ENCODE peak calls at places on chromosome 3, in five cellular contexts. One of them, this sample, is unnamed.

GRCh38 chr3:115228266-115228665 is 81.2 kb upstream of the ZBTB20 start:
- DNase-seq in mucosa of descending colon: no peak
- DNase-seq in RWPE1: no peak
- DNase-seq in left cardiac atrium: no peak
- DNase-seq in CD4-positive, CD25-positive, alpha-beta regulatory T cell: no peak
- DNase-seq in this sample: no peak

GRCh38 chr3:157838457-157838856 is 267.8 kb downstream of the SHOX2 start:
- DNase-seq in mucosa of descending colon: no peak
- DNase-seq in left cardiac atrium: no peak
- DNase-seq in RWPE1: no peak
- DNase-seq in CD4-positive, CD25-positive, alpha-beta regulatory T cell: no peak
- DNase-seq in this sample: no peak

GRCh38 chr3:178289544-178290160 is 246.6 kb upstream of the KCNMB2 start:
- DNase-seq in CD4-positive, CD25-positive, alpha-beta regulatory T cell: no peak
- DNase-seq in mucosa of descending colon: peak; percentile 19
- DNase-seq in RWPE1: no peak
- DNase-seq in left cardiac atrium: peak; percentile 31
- DNase-seq in this sample: no peak

GRCh38 chr3:9787714-9788113 is 4.6 kb downstream of the TADA3 start:
- DNase-seq in CD4-positive, CD25-positive, alpha-beta regulatory T cell: peak; percentile 48
- DNase-seq in mucosa of descending colon: no peak
- DNase-seq in RWPE1: no peak
- DNase-seq in left cardiac atrium: no peak
- DNase-seq in this sample: peak; percentile 34

GRCh38 chr3:185797108-185797881 is 27.5 kb downstream of the IGF2BP2 start:
- DNase-seq in CD4-positive, CD25-positive, alpha-beta regulatory T cell: no peak
- DNase-seq in left cardiac atrium: no peak
- DNase-seq in mucosa of descending colon: no peak
- DNase-seq in RWPE1: no peak
- DNase-seq in this sample: no peak

GRCh38 chr3:167909443-167910287 is 174.1 kb downstream of the SERPINI1 start:
- DNase-seq in mucosa of descending colon: no peak
- DNase-seq in CD4-positive, CD25-positive, alpha-beta regulatory T cell: no peak
- DNase-seq in RWPE1: no peak
- DNase-seq in left cardiac atrium: no peak
- DNase-seq in this sample: no peak

GRCh38 chr3:72487078-72487765 is 361.0 kb downstream of the SHQ1 start:
- DNase-seq in RWPE1: peak; percentile 57
- DNase-seq in left cardiac atrium: peak; percentile 72
- DNase-seq in mucosa of descending colon: peak; percentile 64
- DNase-seq in CD4-positive, CD25-positive, alpha-beta regulatory T cell: no peak
- DNase-seq in this sample: no peak

GRCh38 chr3:81218023-81218422 is 543.4 kb downstream of the GBE1 start:
- DNase-seq in CD4-positive, CD25-positive, alpha-beta regulatory T cell: no peak
- DNase-seq in mucosa of descending colon: no peak
- DNase-seq in RWPE1: no peak
- DNase-seq in left cardiac atrium: no peak
- DNase-seq in this sample: no peak

GRCh38 chr3:115825046-115825445 is 201.7 kb downstream of the GAP43 start:
- DNase-seq in left cardiac atrium: no peak
- DNase-seq in CD4-positive, CD25-positive, alpha-beta regulatory T cell: no peak
- DNase-seq in RWPE1: peak; percentile 11
- DNase-seq in mucosa of descending colon: no peak
- DNase-seq in this sample: no peak

GRCh38 chr3:52144034-52144795 is 10.0 kb downstream of the POC1A start:
- DNase-seq in RWPE1: peak; percentile 87
- DNase-seq in left cardiac atrium: peak; percentile 90
- DNase-seq in mucosa of descending colon: peak; percentile 96
- DNase-seq in CD4-positive, CD25-positive, alpha-beta regulatory T cell: peak; percentile 89
- DNase-seq in this sample: peak; percentile 79

GRCh38 chr3:71203727-71204488 is 379.6 kb downstream of the FOXP1 start:
- DNase-seq in RWPE1: no peak
- DNase-seq in mucosa of descending colon: no peak
- DNase-seq in left cardiac atrium: no peak
- DNase-seq in CD4-positive, CD25-positive, alpha-beta regulatory T cell: no peak
- DNase-seq in this sample: no peak

GRCh38 chr3:100057716-100058575 is 56.4 kb downstream of the FILIP1L start:
- DNase-seq in mucosa of descending colon: no peak
- DNase-seq in RWPE1: no peak
- DNase-seq in left cardiac atrium: no peak
- DNase-seq in CD4-positive, CD25-positive, alpha-beta regulatory T cell: no peak
- DNase-seq in this sample: no peak

GRCh38 chr3:57805674-57806073 is 49.6 kb downstream of the SLMAP start:
- DNase-seq in mucosa of descending colon: no peak
- DNase-seq in CD4-positive, CD25-positive, alpha-beta regulatory T cell: peak; percentile 44
- DNase-seq in RWPE1: peak; percentile 82
- DNase-seq in left cardiac atrium: no peak
- DNase-seq in this sample: no peak

GRCh38 chr3:183220828-183221227 is 32.2 kb upstream of the B3GNT5 start:
- DNase-seq in CD4-positive, CD25-positive, alpha-beta regulatory T cell: no peak
- DNase-seq in left cardiac atrium: no peak
- DNase-seq in mucosa of descending colon: no peak
- DNase-seq in RWPE1: peak; percentile 40
- DNase-seq in this sample: no peak

GRCh38 chr3:45480218-45480617 is 91.8 kb downstream of the LARS2 start:
- DNase-seq in left cardiac atrium: no peak
- DNase-seq in mucosa of descending colon: peak; percentile 44
- DNase-seq in RWPE1: peak; percentile 8
- DNase-seq in CD4-positive, CD25-positive, alpha-beta regulatory T cell: no peak
- DNase-seq in this sample: no peak

GRCh38 chr3:13564751-13565560 is 16.0 kb downstream of the FBLN2 start:
- DNase-seq in mucosa of descending colon: no peak
- DNase-seq in left cardiac atrium: peak; percentile 65
- DNase-seq in CD4-positive, CD25-positive, alpha-beta regulatory T cell: no peak
- DNase-seq in RWPE1: no peak
- DNase-seq in this sample: peak; percentile 70

GRCh38 chr3:12294885-12295580 is 6.2 kb downstream of the PPARG start:
- DNase-seq in CD4-positive, CD25-positive, alpha-beta regulatory T cell: no peak
- DNase-seq in left cardiac atrium: no peak
- DNase-seq in mucosa of descending colon: no peak
- DNase-seq in RWPE1: peak; percentile 65
- DNase-seq in this sample: no peak

GRCh38 chr3:181717505-181717904 is 5.8 kb downstream of the SOX2 start:
- DNase-seq in RWPE1: no peak
- DNase-seq in CD4-positive, CD25-positive, alpha-beta regulatory T cell: no peak
- DNase-seq in left cardiac atrium: no peak
- DNase-seq in mucosa of descending colon: no peak
- DNase-seq in this sample: no peak

GRCh38 chr3:95971573-95971972 is 842.8 kb upstream of the EPHA6 start:
- DNase-seq in left cardiac atrium: no peak
- DNase-seq in CD4-positive, CD25-positive, alpha-beta regulatory T cell: no peak
- DNase-seq in mucosa of descending colon: no peak
- DNase-seq in RWPE1: no peak
- DNase-seq in this sample: no peak

GRCh38 chr3:139107424-139108252 is 62.9 kb upstream of the PRR23C start:
- DNase-seq in mucosa of descending colon: no peak
- DNase-seq in left cardiac atrium: no peak
- DNase-seq in RWPE1: no peak
- DNase-seq in CD4-positive, CD25-positive, alpha-beta regulatory T cell: no peak
- DNase-seq in this sample: no peak

GRCh38 chr3:117656391-117656790 is 946.8 kb downstream of the TUSC7 start:
- DNase-seq in RWPE1: no peak
- DNase-seq in mucosa of descending colon: no peak
- DNase-seq in left cardiac atrium: no peak
- DNase-seq in CD4-positive, CD25-positive, alpha-beta regulatory T cell: no peak
- DNase-seq in this sample: no peak

GRCh38 chr3:100535610-100535943 is 43.2 kb downstream of the TMEM45A start:
- DNase-seq in mucosa of descending colon: no peak
- DNase-seq in RWPE1: no peak
- DNase-seq in left cardiac atrium: no peak
- DNase-seq in CD4-positive, CD25-positive, alpha-beta regulatory T cell: no peak
- DNase-seq in this sample: no peak

GRCh38 chr3:169699070-169699469 is 35.6 kb upstream of the MECOM start:
- DNase-seq in mucosa of descending colon: no peak
- DNase-seq in RWPE1: no peak
- DNase-seq in CD4-positive, CD25-positive, alpha-beta regulatory T cell: no peak
- DNase-seq in left cardiac atrium: no peak
- DNase-seq in this sample: no peak

GRCh38 chr3:48708481-48708889 is 8.5 kb downstream of the IP6K2 start:
- DNase-seq in mucosa of descending colon: no peak
- DNase-seq in CD4-positive, CD25-positive, alpha-beta regulatory T cell: no peak
- DNase-seq in left cardiac atrium: no peak
- DNase-seq in RWPE1: no peak
- DNase-seq in this sample: no peak

GRCh38 chr3:133136114-133137041 is 98.2 kb downstream of the TMEM108 start:
- DNase-seq in mucosa of descending colon: no peak
- DNase-seq in CD4-positive, CD25-positive, alpha-beta regulatory T cell: no peak
- DNase-seq in left cardiac atrium: no peak
- DNase-seq in RWPE1: peak; percentile 33
- DNase-seq in this sample: no peak

GRCh38 chr3:18580268-18580667 is 155.1 kb upstream of the SATB1 start:
- DNase-seq in mucosa of descending colon: peak; percentile 84
- DNase-seq in RWPE1: no peak
- DNase-seq in left cardiac atrium: no peak
- DNase-seq in CD4-positive, CD25-positive, alpha-beta regulatory T cell: no peak
- DNase-seq in this sample: no peak

GRCh38 chr3:168424059-168424765 is 328.5 kb upstream of the GOLIM4 start:
- DNase-seq in mucosa of descending colon: no peak
- DNase-seq in left cardiac atrium: no peak
- DNase-seq in CD4-positive, CD25-positive, alpha-beta regulatory T cell: no peak
- DNase-seq in RWPE1: no peak
- DNase-seq in this sample: no peak

GRCh38 chr3:127368186-127369032 is 80.6 kb upstream of the PRR20G start:
- DNase-seq in left cardiac atrium: no peak
- DNase-seq in CD4-positive, CD25-positive, alpha-beta regulatory T cell: no peak
- DNase-seq in mucosa of descending colon: no peak
- DNase-seq in RWPE1: no peak
- DNase-seq in this sample: no peak

GRCh38 chr3:32117324-32117723 is 10.9 kb downstream of the GPD1L start:
- DNase-seq in mucosa of descending colon: no peak
- DNase-seq in CD4-positive, CD25-positive, alpha-beta regulatory T cell: no peak
- DNase-seq in RWPE1: no peak
- DNase-seq in left cardiac atrium: no peak
- DNase-seq in this sample: no peak

GRCh38 chr3:194582196-194582905 is 50.9 kb downstream of the TMEM44 start:
- DNase-seq in left cardiac atrium: no peak
- DNase-seq in CD4-positive, CD25-positive, alpha-beta regulatory T cell: no peak
- DNase-seq in RWPE1: no peak
- DNase-seq in mucosa of descending colon: no peak
- DNase-seq in this sample: no peak

GRCh38 chr3:861721-862120 is 231.1 kb upstream of the CNTN6 start:
- DNase-seq in RWPE1: no peak
- DNase-seq in left cardiac atrium: no peak
- DNase-seq in CD4-positive, CD25-positive, alpha-beta regulatory T cell: no peak
- DNase-seq in mucosa of descending colon: no peak
- DNase-seq in this sample: peak; percentile 77

GRCh38 chr3:158668506-158668905 is 3.9 kb downstream of the LXN start:
- DNase-seq in RWPE1: no peak
- DNase-seq in CD4-positive, CD25-positive, alpha-beta regulatory T cell: no peak
- DNase-seq in mucosa of descending colon: no peak
- DNase-seq in left cardiac atrium: no peak
- DNase-seq in this sample: no peak

GRCh38 chr3:155270485-155271342 is 22.8 kb downstream of the STRIT1 start:
- DNase-seq in CD4-positive, CD25-positive, alpha-beta regulatory T cell: no peak
- DNase-seq in RWPE1: no peak
- DNase-seq in left cardiac atrium: no peak
- DNase-seq in mucosa of descending colon: no peak
- DNase-seq in this sample: peak; percentile 15

GRCh38 chr3:157190242-157190876 is 30.4 kb upstream of the CCNL1 start:
- DNase-seq in CD4-positive, CD25-positive, alpha-beta regulatory T cell: no peak
- DNase-seq in mucosa of descending colon: no peak
- DNase-seq in RWPE1: no peak
- DNase-seq in left cardiac atrium: no peak
- DNase-seq in this sample: no peak

GRCh38 chr3:5314897-5315296 is 127.4 kb downstream of the EDEM1 start:
- DNase-seq in left cardiac atrium: no peak
- DNase-seq in CD4-positive, CD25-positive, alpha-beta regulatory T cell: no peak
- DNase-seq in RWPE1: no peak
- DNase-seq in mucosa of descending colon: no peak
- DNase-seq in this sample: no peak

GRCh38 chr3:194337965-194338753 is 13.0 kb downstream of the CPN2 start:
- DNase-seq in mucosa of descending colon: no peak
- DNase-seq in RWPE1: no peak
- DNase-seq in left cardiac atrium: no peak
- DNase-seq in CD4-positive, CD25-positive, alpha-beta regulatory T cell: no peak
- DNase-seq in this sample: no peak

GRCh38 chr3:156014456-156014855 is 105.9 kb upstream of the KCNAB1 start:
- DNase-seq in mucosa of descending colon: no peak
- DNase-seq in CD4-positive, CD25-positive, alpha-beta regulatory T cell: no peak
- DNase-seq in left cardiac atrium: no peak
- DNase-seq in RWPE1: no peak
- DNase-seq in this sample: no peak

GRCh38 chr3:42031808-42032475 is 59.2 kb upstream of the TRAK1 start:
- DNase-seq in left cardiac atrium: no peak
- DNase-seq in RWPE1: no peak
- DNase-seq in CD4-positive, CD25-positive, alpha-beta regulatory T cell: no peak
- DNase-seq in mucosa of descending colon: no peak
- DNase-seq in this sample: no peak

GRCh38 chr3:129323651-129324294 is 45.1 kb downstream of the HMCES start:
- DNase-seq in RWPE1: no peak
- DNase-seq in mucosa of descending colon: no peak
- DNase-seq in left cardiac atrium: no peak
- DNase-seq in CD4-positive, CD25-positive, alpha-beta regulatory T cell: peak; percentile 35
- DNase-seq in this sample: no peak

GRCh38 chr3:30124435-30125390 is 481.7 kb upstream of the TGFBR2 start:
- DNase-seq in RWPE1: no peak
- DNase-seq in mucosa of descending colon: peak; percentile 19
- DNase-seq in CD4-positive, CD25-positive, alpha-beta regulatory T cell: no peak
- DNase-seq in left cardiac atrium: no peak
- DNase-seq in this sample: no peak

This sample was measured in Jurkat, Clone E6-1.